ENCODE peak calls at places on chromosomes 5 and 9, in seven cellular contexts. One of them, this sample, is unnamed.

GRCh38 chr5:97245371-97245770 is 62.3 kb upstream of the RIOK2 start:
- DNase-seq in GM23338: no peak
- DNase-seq in breast epithelium: no peak
- DNase-seq in sigmoid colon: no peak
- DNase-seq in GM12878: no peak
- DNase-seq in SK-N-SH: no peak
- DNase-seq in HepG2: no peak
- DNase-seq in this sample: no peak

GRCh38 chr5:76546497-76547102 is 76.6 kb downstream of the F2RL2 start:
- DNase-seq in GM23338: no peak
- DNase-seq in breast epithelium: no peak
- DNase-seq in sigmoid colon: no peak
- DNase-seq in GM12878: peak
- DNase-seq in SK-N-SH: no peak
- DNase-seq in HepG2: peak
- DNase-seq in this sample: no peak

GRCh38 chr5:125634242-125634835 is 788.9 kb upstream of the GRAMD2B start:
- DNase-seq in GM23338: no peak
- DNase-seq in breast epithelium: no peak
- DNase-seq in sigmoid colon: no peak
- DNase-seq in GM12878: no peak
- DNase-seq in SK-N-SH: no peak
- DNase-seq in HepG2: no peak
- DNase-seq in this sample: no peak

GRCh38 chr9:38619556-38620447 is 594 bp downstream of the ANKRD18A start:
- DNase-seq in GM23338: peak
- DNase-seq in breast epithelium: no peak
- DNase-seq in sigmoid colon: no peak
- DNase-seq in GM12878: no peak
- DNase-seq in SK-N-SH: peak
- DNase-seq in HepG2: peak
- DNase-seq in this sample: no peak

GRCh38 chr9:37466037-37466709 is 923 bp upstream of the ZBTB5 start:
- DNase-seq in GM23338: peak
- DNase-seq in breast epithelium: peak
- DNase-seq in sigmoid colon: peak
- DNase-seq in GM12878: no peak
- DNase-seq in SK-N-SH: peak
- DNase-seq in HepG2: peak
- DNase-seq in this sample: no peak

GRCh38 chr9:87570000-87570834 is 72.5 kb downstream of the DAPK1 start:
- DNase-seq in GM23338: no peak
- DNase-seq in breast epithelium: no peak
- DNase-seq in sigmoid colon: no peak
- DNase-seq in GM12878: no peak
- DNase-seq in SK-N-SH: no peak
- DNase-seq in HepG2: peak
- DNase-seq in this sample: no peak

GRCh38 chr9:5870020-5870339 is 20.7 kb upstream of the MLANA start:
- DNase-seq in GM23338: no peak
- DNase-seq in breast epithelium: no peak
- DNase-seq in sigmoid colon: no peak
- DNase-seq in GM12878: no peak
- DNase-seq in SK-N-SH: no peak
- DNase-seq in HepG2: no peak
- DNase-seq in this sample: no peak

GRCh38 chr5:148856424-148856823 is 30.0 kb downstream of the ADRB2 start:
- DNase-seq in GM23338: no peak
- DNase-seq in breast epithelium: no peak
- DNase-seq in sigmoid colon: no peak
- DNase-seq in GM12878: no peak
- DNase-seq in SK-N-SH: no peak
- DNase-seq in HepG2: no peak
- DNase-seq in this sample: no peak

GRCh38 chr9:88387733-88388202 is 476 bp upstream of the SPIN1 start:
- DNase-seq in GM23338: peak
- DNase-seq in breast epithelium: peak
- DNase-seq in sigmoid colon: peak
- DNase-seq in GM12878: no peak
- DNase-seq in SK-N-SH: peak
- DNase-seq in HepG2: peak
- DNase-seq in this sample: no peak

GRCh38 chr5:42691413-42691861 is 65.2 kb upstream of the CCDC152 start:
- DNase-seq in GM23338: no peak
- DNase-seq in breast epithelium: peak
- DNase-seq in sigmoid colon: no peak
- DNase-seq in GM12878: no peak
- DNase-seq in SK-N-SH: no peak
- DNase-seq in HepG2: no peak
- DNase-seq in this sample: no peak

GRCh38 chr9:27310582-27310981 is 13.6 kb upstream of the EQTN start:
- DNase-seq in GM23338: no peak
- DNase-seq in breast epithelium: no peak
- DNase-seq in sigmoid colon: no peak
- DNase-seq in GM12878: no peak
- DNase-seq in SK-N-SH: no peak
- DNase-seq in HepG2: no peak
- DNase-seq in this sample: no peak

GRCh38 chr5:2529371-2530100 is 221.9 kb downstream of the IRX2 start:
- DNase-seq in GM23338: no peak
- DNase-seq in breast epithelium: no peak
- DNase-seq in sigmoid colon: no peak
- DNase-seq in GM12878: no peak
- DNase-seq in SK-N-SH: no peak
- DNase-seq in HepG2: no peak
- DNase-seq in this sample: no peak

GRCh38 chr9:122075135-122076030 is 17.7 kb downstream of the TTLL11 start:
- DNase-seq in GM23338: no peak
- DNase-seq in breast epithelium: no peak
- DNase-seq in sigmoid colon: no peak
- DNase-seq in GM12878: no peak
- DNase-seq in SK-N-SH: no peak
- DNase-seq in HepG2: no peak
- DNase-seq in this sample: no peak

GRCh38 chr5:6505415-6505763 is 56.7 kb downstream of the UBE2QL1 start:
- DNase-seq in GM23338: no peak
- DNase-seq in breast epithelium: no peak
- DNase-seq in sigmoid colon: no peak
- DNase-seq in GM12878: no peak
- DNase-seq in SK-N-SH: no peak
- DNase-seq in HepG2: no peak
- DNase-seq in this sample: no peak

GRCh38 chr5:177494356-177495195 is 2.8 kb downstream of the PDLIM7 start:
- DNase-seq in GM23338: peak
- DNase-seq in breast epithelium: no peak
- DNase-seq in sigmoid colon: peak
- DNase-seq in GM12878: no peak
- DNase-seq in SK-N-SH: peak
- DNase-seq in HepG2: peak
- DNase-seq in this sample: no peak

GRCh38 chr9:3868012-3868411 is 342.2 kb upstream of the RFX3 start:
- DNase-seq in GM23338: no peak
- DNase-seq in breast epithelium: no peak
- DNase-seq in sigmoid colon: no peak
- DNase-seq in GM12878: no peak
- DNase-seq in SK-N-SH: no peak
- DNase-seq in HepG2: no peak
- DNase-seq in this sample: no peak

GRCh38 chr9:36317766-36318165 is 59.5 kb upstream of the GNE start:
- DNase-seq in GM23338: peak
- DNase-seq in breast epithelium: peak
- DNase-seq in sigmoid colon: no peak
- DNase-seq in GM12878: no peak
- DNase-seq in SK-N-SH: no peak
- DNase-seq in HepG2: peak
- DNase-seq in this sample: no peak

GRCh38 chr9:27564685-27565084 is 8.6 kb downstream of the C9orf72 start:
- DNase-seq in GM23338: no peak
- DNase-seq in breast epithelium: no peak
- DNase-seq in sigmoid colon: no peak
- DNase-seq in GM12878: no peak
- DNase-seq in SK-N-SH: no peak
- DNase-seq in HepG2: no peak
- DNase-seq in this sample: no peak

GRCh38 chr9:106691629-106692028 is 171.3 kb upstream of the ZNF462 start:
- DNase-seq in GM23338: no peak
- DNase-seq in breast epithelium: no peak
- DNase-seq in sigmoid colon: no peak
- DNase-seq in GM12878: no peak
- DNase-seq in SK-N-SH: no peak
- DNase-seq in HepG2: no peak
- DNase-seq in this sample: no peak

GRCh38 chr5:77999013-77999798 is 223.1 kb upstream of the TBCA start:
- DNase-seq in GM23338: no peak
- DNase-seq in breast epithelium: no peak
- DNase-seq in sigmoid colon: no peak
- DNase-seq in GM12878: no peak
- DNase-seq in SK-N-SH: no peak
- DNase-seq in HepG2: no peak
- DNase-seq in this sample: no peak

GRCh38 chr9:6047020-6047419 is 31.6 kb upstream of the RANBP6 start:
- DNase-seq in GM23338: no peak
- DNase-seq in breast epithelium: no peak
- DNase-seq in sigmoid colon: no peak
- DNase-seq in GM12878: no peak
- DNase-seq in SK-N-SH: no peak
- DNase-seq in HepG2: no peak
- DNase-seq in this sample: no peak

GRCh38 chr9:100108572-100108971 is 9.5 kb downstream of the INVS start:
- DNase-seq in GM23338: no peak
- DNase-seq in breast epithelium: no peak
- DNase-seq in sigmoid colon: no peak
- DNase-seq in GM12878: no peak
- DNase-seq in SK-N-SH: no peak
- DNase-seq in HepG2: no peak
- DNase-seq in this sample: no peak

GRCh38 chr9:71694332-71694731 is 74.0 kb downstream of the CEMIP2 start:
- DNase-seq in GM23338: no peak
- DNase-seq in breast epithelium: no peak
- DNase-seq in sigmoid colon: no peak
- DNase-seq in GM12878: no peak
- DNase-seq in SK-N-SH: no peak
- DNase-seq in HepG2: no peak
- DNase-seq in this sample: no peak

GRCh38 chr9:71691036-71691435 is 77.3 kb downstream of the CEMIP2 start:
- DNase-seq in GM23338: no peak
- DNase-seq in breast epithelium: no peak
- DNase-seq in sigmoid colon: no peak
- DNase-seq in GM12878: no peak
- DNase-seq in SK-N-SH: no peak
- DNase-seq in HepG2: no peak
- DNase-seq in this sample: no peak

GRCh38 chr9:71690058-71690691 is 78.1 kb downstream of the CEMIP2 start:
- DNase-seq in GM23338: no peak
- DNase-seq in breast epithelium: no peak
- DNase-seq in sigmoid colon: no peak
- DNase-seq in GM12878: no peak
- DNase-seq in SK-N-SH: no peak
- DNase-seq in HepG2: no peak
- DNase-seq in this sample: no peak

GRCh38 chr9:71693607-71694006 is 74.7 kb downstream of the CEMIP2 start:
- DNase-seq in GM23338: no peak
- DNase-seq in breast epithelium: no peak
- DNase-seq in sigmoid colon: no peak
- DNase-seq in GM12878: no peak
- DNase-seq in SK-N-SH: no peak
- DNase-seq in HepG2: no peak
- DNase-seq in this sample: no peak

GRCh38 chr9:71692337-71692736 is 76.0 kb downstream of the CEMIP2 start:
- DNase-seq in GM23338: no peak
- DNase-seq in breast epithelium: no peak
- DNase-seq in sigmoid colon: no peak
- DNase-seq in GM12878: no peak
- DNase-seq in SK-N-SH: no peak
- DNase-seq in HepG2: no peak
- DNase-seq in this sample: peak
- TF ChIP-seq POLR2AphosphoS5 in GM23338: no peak
- TF ChIP-seq POLR2AphosphoS5 in breast epithelium: no peak
- TF ChIP-seq POLR2AphosphoS5 in sigmoid colon: peak
- TF ChIP-seq POLR2AphosphoS5 in GM12878: no peak
- TF ChIP-seq POLR2AphosphoS5 in SK-N-SH: no peak
- TF ChIP-seq POLR2AphosphoS5 in HepG2: no peak
- TF ChIP-seq POLR2AphosphoS5 in this sample: no peak

DNA sequence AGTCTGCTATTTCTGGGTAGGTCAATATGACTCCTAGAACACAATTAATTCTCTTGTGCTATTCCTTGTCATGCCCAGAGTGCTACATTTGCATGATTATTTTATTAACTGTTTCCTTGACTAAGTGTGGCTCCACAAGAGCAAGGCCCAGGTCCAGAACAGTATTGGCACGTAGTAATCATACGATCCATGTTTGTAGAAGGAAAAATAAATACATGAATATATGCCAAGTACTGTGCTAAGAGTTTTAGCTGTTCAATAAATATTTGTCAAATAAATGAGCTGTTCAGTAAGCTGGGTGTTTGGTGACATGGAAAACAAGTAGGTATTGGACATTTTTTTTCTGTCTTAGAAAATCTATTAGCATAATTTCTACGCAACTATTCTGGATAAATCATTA is 995.9 kb downstream of the MAT2B start:
- DNase-seq in GM23338: no peak
- DNase-seq in breast epithelium: no peak
- DNase-seq in sigmoid colon: no peak
- DNase-seq in GM12878: no peak
- DNase-seq in SK-N-SH: no peak
- DNase-seq in HepG2: no peak
- DNase-seq in this sample: no peak
- TF ChIP-seq POLR2AphosphoS5 in GM23338: no peak
- TF ChIP-seq POLR2AphosphoS5 in breast epithelium: no peak
- TF ChIP-seq POLR2AphosphoS5 in sigmoid colon: no peak
- TF ChIP-seq POLR2AphosphoS5 in GM12878: no peak
- TF ChIP-seq POLR2AphosphoS5 in SK-N-SH: no peak
- TF ChIP-seq POLR2AphosphoS5 in HepG2: no peak
- TF ChIP-seq POLR2AphosphoS5 in this sample: no peak

GRCh38 chr5:37882636-37883035 is 42.8 kb upstream of the GDNF start:
- DNase-seq in GM23338: no peak
- DNase-seq in breast epithelium: no peak
- DNase-seq in sigmoid colon: no peak
- DNase-seq in GM12878: no peak
- DNase-seq in SK-N-SH: no peak
- DNase-seq in HepG2: no peak
- DNase-seq in this sample: no peak
- TF ChIP-seq POLR2AphosphoS5 in GM23338: no peak
- TF ChIP-seq POLR2AphosphoS5 in breast epithelium: no peak
- TF ChIP-seq POLR2AphosphoS5 in sigmoid colon: no peak
- TF ChIP-seq POLR2AphosphoS5 in GM12878: no peak
- TF ChIP-seq POLR2AphosphoS5 in SK-N-SH: no peak
- TF ChIP-seq POLR2AphosphoS5 in HepG2: no peak
- TF ChIP-seq POLR2AphosphoS5 in this sample: no peak

DNA sequence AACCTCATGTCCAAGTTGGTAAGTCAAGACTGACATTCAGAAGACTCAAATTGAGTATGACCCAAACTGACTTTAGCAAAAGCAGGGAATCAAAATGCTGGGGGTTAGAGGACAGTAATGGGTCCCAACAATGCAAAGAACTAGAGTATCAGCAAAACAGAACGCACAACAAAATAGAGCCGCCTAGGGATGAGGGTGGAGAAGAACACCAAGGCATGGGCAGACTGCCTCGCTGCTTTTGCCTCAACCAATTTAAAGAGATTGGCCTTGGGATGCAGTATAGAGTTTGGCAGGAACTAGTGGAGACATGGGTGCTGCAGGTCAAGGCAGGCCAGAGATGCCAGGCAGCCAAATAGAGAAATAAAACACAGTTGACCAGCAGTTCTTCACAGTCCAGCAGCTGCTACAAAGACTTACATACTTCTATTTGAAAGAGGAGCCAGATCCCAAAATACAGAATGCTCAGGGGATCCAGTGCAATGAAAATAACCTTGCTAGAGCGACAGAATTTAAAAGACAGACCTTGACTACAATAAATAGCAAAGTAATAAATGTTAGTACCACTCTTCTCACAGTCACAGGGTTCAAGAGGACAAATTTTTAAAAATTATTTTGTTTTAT is 83.9 kb upstream of the NIPBL start:
- DNase-seq in GM23338: no peak
- DNase-seq in breast epithelium: no peak
- DNase-seq in sigmoid colon: no peak
- DNase-seq in GM12878: no peak
- DNase-seq in SK-N-SH: no peak
- DNase-seq in HepG2: no peak
- DNase-seq in this sample: no peak
- TF ChIP-seq POLR2AphosphoS5 in GM23338: no peak
- TF ChIP-seq POLR2AphosphoS5 in breast epithelium: no peak
- TF ChIP-seq POLR2AphosphoS5 in sigmoid colon: no peak
- TF ChIP-seq POLR2AphosphoS5 in GM12878: no peak
- TF ChIP-seq POLR2AphosphoS5 in SK-N-SH: no peak
- TF ChIP-seq POLR2AphosphoS5 in HepG2: no peak
- TF ChIP-seq POLR2AphosphoS5 in this sample: no peak

This sample was measured in SK-N-MC.